ENCODE peak calls at places on chromosomes 7 and 10, in six cellular contexts. M, L, H, R, W and S are unnamed samples.

GRCh38 chr10:59904431-59905065 is 1.8 kb downstream of the CCDC6 start:
- DNase-seq in W (no peak), R (no peak), L (no peak), M (no peak), H (no peak), S (no peak)

GRCh38 chr7:129908181-129908580 is 44.6 kb downstream of the UBE2H start:
- DNase-seq in H (no peak), W (no peak), R (no peak), L (no peak), M (no peak), S (no peak)

GRCh38 chr7:140192176-140192575 is 15.4 kb upstream of the KDM7A start:
- DNase-seq in R (no peak), M (no peak), H (no peak), W (no peak), L (no peak), S (no peak)

GRCh38 chr7:131057015-131057518 is 270.6 kb upstream of the MKLN1 start:
- DNase-seq in M (no peak), R (peak), L (no peak), W (no peak), H (no peak), S (peak)

GRCh38 chr10:8665322-8665721 is 610.8 kb downstream of the GATA3 start:
- DNase-seq in M (no peak), R (no peak), W (no peak), L (no peak), H (no peak), S (no peak)

GRCh38 chr7:106613279-106613678 is 47.7 kb downstream of the CCDC71L start:
- DNase-seq in L (no peak), R (no peak), H (no peak), W (peak), M (no peak), S (no peak)

GRCh38 chr7:78768859-78769258 is 684.6 kb downstream of the MAGI2 start:
- DNase-seq in M (no peak), R (no peak), W (no peak), L (no peak), H (no peak), S (no peak)

GRCh38 chr7:19747740-19748339 is 25.6 kb downstream of the TMEM196 start:
- DNase-seq in L (no peak), H (no peak), R (peak), M (no peak), W (no peak), S (peak)

GRCh38 chr10:126758867-126759266 is 88.4 kb upstream of the C10orf90 start:
- DNase-seq in H (no peak), W (no peak), L (no peak), R (no peak), M (no peak), S (no peak)